ENCODE peak calls at places on chromosomes 2 and 18, in seven cellular contexts. One of them, this sample, is unnamed.

GRCh38 chr2:145652051-145652450 is 1132.1 kb upstream of the ZEB2 start:
- DNase-seq in CD4-positive, alpha-beta T cell: no peak
- DNase-seq in A549: no peak
- DNase-seq in endodermal cell: no peak
- DNase-seq in right atrium auricular region: no peak
- DNase-seq in stomach: no peak
- DNase-seq in caudate nucleus: no peak
- DNase-seq in this sample: no peak

GRCh38 chr18:32804126-32804888 is 31.5 kb upstream of the KLHL14 start:
- DNase-seq in A549: no peak
- DNase-seq in stomach: no peak
- DNase-seq in endodermal cell: no peak
- DNase-seq in caudate nucleus: no peak
- DNase-seq in right atrium auricular region: no peak
- DNase-seq in CD4-positive, alpha-beta T cell: no peak
- DNase-seq in this sample: no peak

GRCh38 chr2:20186078-20186854 is 38.7 kb downstream of the SDC1 start:
- DNase-seq in caudate nucleus: no peak
- DNase-seq in A549: peak; percentile 64
- DNase-seq in right atrium auricular region: peak; percentile 60
- DNase-seq in endodermal cell: peak; percentile 86
- DNase-seq in CD4-positive, alpha-beta T cell: no peak
- DNase-seq in stomach: peak; percentile 56
- DNase-seq in this sample: no peak

GRCh38 chr2:79375817-79376216 is 137.0 kb upstream of the CTNNA2 start:
- DNase-seq in A549: no peak
- DNase-seq in stomach: no peak
- DNase-seq in endodermal cell: no peak
- DNase-seq in right atrium auricular region: no peak
- DNase-seq in caudate nucleus: no peak
- DNase-seq in CD4-positive, alpha-beta T cell: no peak
- DNase-seq in this sample: no peak

GRCh38 chr18:31707815-31708214 is 23.4 kb upstream of the B4GALT6 start:
- DNase-seq in stomach: no peak
- DNase-seq in A549: no peak
- DNase-seq in endodermal cell: no peak
- DNase-seq in right atrium auricular region: no peak
- DNase-seq in CD4-positive, alpha-beta T cell: no peak
- DNase-seq in caudate nucleus: no peak
- DNase-seq in this sample: no peak

GRCh38 chr2:18132697-18133096 is 254.2 kb downstream of the KCNS3 start:
- DNase-seq in stomach: no peak
- DNase-seq in right atrium auricular region: no peak
- DNase-seq in A549: no peak
- DNase-seq in caudate nucleus: no peak
- DNase-seq in CD4-positive, alpha-beta T cell: no peak
- DNase-seq in endodermal cell: no peak
- DNase-seq in this sample: no peak

GRCh38 chr2:179862898-179863458 is 1.6 kb upstream of the ZNF385B start:
- DNase-seq in CD4-positive, alpha-beta T cell: no peak
- DNase-seq in A549: no peak
- DNase-seq in stomach: no peak
- DNase-seq in endodermal cell: peak; percentile 47
- DNase-seq in caudate nucleus: no peak
- DNase-seq in right atrium auricular region: no peak
- DNase-seq in this sample: no peak

GRCh38 chr2:134365356-134365755 is 111.5 kb downstream of the MGAT5 start:
- DNase-seq in caudate nucleus: no peak
- DNase-seq in CD4-positive, alpha-beta T cell: no peak
- DNase-seq in stomach: no peak
- DNase-seq in endodermal cell: peak; percentile 62
- DNase-seq in right atrium auricular region: no peak
- DNase-seq in A549: peak; percentile 20
- DNase-seq in this sample: no peak

GRCh38 chr2:127413782-127414743 is 4.2 kb upstream of the PROC start:
- DNase-seq in caudate nucleus: no peak
- DNase-seq in endodermal cell: no peak
- DNase-seq in stomach: peak; percentile 16
- DNase-seq in CD4-positive, alpha-beta T cell: no peak
- DNase-seq in right atrium auricular region: no peak
- DNase-seq in A549: peak; percentile 76
- DNase-seq in this sample: no peak

GRCh38 chr18:48219429-48220145 is 189.6 kb downstream of the ZBTB7C start:
- DNase-seq in caudate nucleus: no peak
- DNase-seq in endodermal cell: no peak
- DNase-seq in A549: no peak
- DNase-seq in stomach: no peak
- DNase-seq in right atrium auricular region: no peak
- DNase-seq in CD4-positive, alpha-beta T cell: no peak
- DNase-seq in this sample: no peak

GRCh38 chr2:61889212-61889956 is 928 bp upstream of the CCT4 start:
- DNase-seq in stomach: peak; percentile 50
- DNase-seq in endodermal cell: peak; percentile 53
- DNase-seq in CD4-positive, alpha-beta T cell: no peak
- DNase-seq in right atrium auricular region: no peak
- DNase-seq in caudate nucleus: no peak
- DNase-seq in A549: no peak
- DNase-seq in this sample: no peak

GRCh38 chr2:169116993-169117392 is 47.6 kb downstream of the DHRS9 start:
- DNase-seq in endodermal cell: no peak
- DNase-seq in right atrium auricular region: no peak
- DNase-seq in stomach: no peak
- DNase-seq in caudate nucleus: no peak
- DNase-seq in CD4-positive, alpha-beta T cell: no peak
- DNase-seq in A549: no peak
- DNase-seq in this sample: no peak

GRCh38 chr2:45909677-45910191 is 258.3 kb downstream of the PRKCE start:
- DNase-seq in A549: no peak
- DNase-seq in endodermal cell: no peak
- DNase-seq in caudate nucleus: no peak
- DNase-seq in right atrium auricular region: no peak
- DNase-seq in CD4-positive, alpha-beta T cell: no peak
- DNase-seq in stomach: no peak
- DNase-seq in this sample: peak; percentile 50

GRCh38 chr18:31454066-31454708 is 6.6 kb downstream of the DSG3 start:
- DNase-seq in stomach: no peak
- DNase-seq in endodermal cell: no peak
- DNase-seq in A549: peak; percentile 82
- DNase-seq in caudate nucleus: no peak
- DNase-seq in right atrium auricular region: no peak
- DNase-seq in CD4-positive, alpha-beta T cell: no peak
- DNase-seq in this sample: no peak

DNA sequence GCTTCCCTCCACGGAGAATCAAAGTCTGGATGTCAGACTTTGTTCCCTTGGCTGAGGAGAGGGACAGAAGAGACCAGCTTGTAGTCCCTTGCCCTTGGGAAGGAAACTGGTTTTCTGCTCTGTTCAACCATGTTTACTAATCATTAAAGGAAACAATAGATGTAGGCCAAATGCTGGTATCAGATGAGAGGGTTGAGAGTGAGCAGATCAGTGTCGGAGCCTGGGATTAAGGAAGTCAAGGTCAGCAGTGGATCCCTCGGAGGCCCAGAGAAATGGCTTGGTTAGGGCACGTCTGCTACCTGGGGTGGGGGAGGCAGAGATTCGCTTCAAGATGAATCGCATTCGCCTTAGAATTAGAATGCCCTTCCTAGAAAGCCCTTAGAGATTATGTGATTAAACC is 109.1 kb downstream of the MYCN start:
- DNase-seq in caudate nucleus: no peak
- DNase-seq in A549: no peak
- DNase-seq in endodermal cell: peak; percentile 68
- DNase-seq in right atrium auricular region: no peak
- DNase-seq in CD4-positive, alpha-beta T cell: no peak
- DNase-seq in stomach: no peak
- DNase-seq in this sample: no peak
- H3K27ac ChIP-seq in caudate nucleus: no peak overlapping the region
- H3K27ac ChIP-seq in A549: no peak overlapping the region
- H3K27ac ChIP-seq in endodermal cell: no peak overlapping the region
- H3K27ac ChIP-seq in right atrium auricular region: no peak overlapping the region
- H3K27ac ChIP-seq in CD4-positive, alpha-beta T cell: no peak overlapping the region
- H3K27ac ChIP-seq in stomach: no peak overlapping the region
- H3K27ac ChIP-seq in this sample: no peak overlapping the region

GRCh38 chr2:209141818-209142217 is 282.0 kb upstream of the MAP2 start:
- DNase-seq in CD4-positive, alpha-beta T cell: no peak
- DNase-seq in right atrium auricular region: no peak
- DNase-seq in endodermal cell: no peak
- DNase-seq in A549: no peak
- DNase-seq in caudate nucleus: no peak
- DNase-seq in stomach: no peak
- DNase-seq in this sample: no peak

GRCh38 chr2:209141142-209141541 is 282.7 kb upstream of the MAP2 start:
- DNase-seq in caudate nucleus: no peak
- DNase-seq in CD4-positive, alpha-beta T cell: no peak
- DNase-seq in A549: no peak
- DNase-seq in right atrium auricular region: no peak
- DNase-seq in stomach: no peak
- DNase-seq in endodermal cell: no peak
- DNase-seq in this sample: no peak

GRCh38 chr2:209138079-209138478 is 285.8 kb upstream of the MAP2 start:
- DNase-seq in caudate nucleus: no peak
- DNase-seq in endodermal cell: peak; percentile 54
- DNase-seq in A549: no peak
- DNase-seq in stomach: no peak
- DNase-seq in CD4-positive, alpha-beta T cell: no peak
- DNase-seq in right atrium auricular region: no peak
- DNase-seq in this sample: no peak
- H3K27ac ChIP-seq in caudate nucleus: no peak overlapping the region
- H3K27ac ChIP-seq in endodermal cell: no peak overlapping the region
- H3K27ac ChIP-seq in A549: no peak overlapping the region
- H3K27ac ChIP-seq in stomach: no peak overlapping the region
- H3K27ac ChIP-seq in CD4-positive, alpha-beta T cell: no peak overlapping the region
- H3K27ac ChIP-seq in right atrium auricular region: no peak overlapping the region
- H3K27ac ChIP-seq in this sample: no peak overlapping the region

GRCh38 chr18:10455726-10456453 is 1.5 kb downstream of the APCDD1 start:
- DNase-seq in CD4-positive, alpha-beta T cell: no peak
- DNase-seq in right atrium auricular region: no peak
- DNase-seq in caudate nucleus: no peak
- DNase-seq in A549: no peak
- DNase-seq in endodermal cell: peak; percentile 64
- DNase-seq in stomach: no peak
- DNase-seq in this sample: no peak
- H3K27ac ChIP-seq in CD4-positive, alpha-beta T cell: no peak overlapping the region
- H3K27ac ChIP-seq in right atrium auricular region: peak overlapping the region; percentile 83
- H3K27ac ChIP-seq in caudate nucleus: peak overlapping the region; percentile 53
- H3K27ac ChIP-seq in A549: no peak overlapping the region
- H3K27ac ChIP-seq in endodermal cell: no peak overlapping the region
- H3K27ac ChIP-seq in stomach: peak overlapping the region; percentile 85
- H3K27ac ChIP-seq in this sample: peak overlapping the region; percentile 81

GRCh38 chr2:129744141-129744540 is 235.3 kb upstream of the RAB6C start:
- DNase-seq in stomach: no peak
- DNase-seq in caudate nucleus: no peak
- DNase-seq in CD4-positive, alpha-beta T cell: no peak
- DNase-seq in A549: no peak
- DNase-seq in endodermal cell: no peak
- DNase-seq in right atrium auricular region: no peak
- DNase-seq in this sample: no peak
- H3K27ac ChIP-seq in stomach: no peak overlapping the region
- H3K27ac ChIP-seq in caudate nucleus: no peak overlapping the region
- H3K27ac ChIP-seq in CD4-positive, alpha-beta T cell: no peak overlapping the region
- H3K27ac ChIP-seq in A549: no peak overlapping the region
- H3K27ac ChIP-seq in endodermal cell: no peak overlapping the region
- H3K27ac ChIP-seq in right atrium auricular region: no peak overlapping the region
- H3K27ac ChIP-seq in this sample: no peak overlapping the region

This sample was measured in Peyer's patch.